ENCODE peak calls at places on chromosome 15, in six cellular contexts. P is lung, B is fibroblast of lung, H is ovary, G is WERI-Rb-1, D is pancreas. S is an unnamed sample.

GRCh38 chr15:95606551-95606950 is 723.9 kb upstream of the NR2F2 start:
- DNase-seq in P (no peak), B (no peak), H (no peak), G (no peak), D (no peak), S (no peak)

GRCh38 chr15:92902723-92903587 is 2.8 kb downstream of the CHD2 start:
- DNase-seq in P (no peak), B (peak; percentile 40), H (no peak), G (no peak), D (no peak), S (no peak)

GRCh38 chr15:94229591-94230365 is 1.6 kb upstream of the MCTP2 start:
- DNase-seq in P (no peak), B (no peak), H (no peak), G (no peak), D (no peak), S (no peak)

GRCh38 chr15:32723171-32723948 is 5.6 kb downstream of the GREM1 start:
- DNase-seq in P (no peak), B (no peak), H (no peak), G (no peak), D (no peak), S (no peak)

GRCh38 chr15:52527196-52527897 is 1.3 kb downstream of the MYO5A start:
- DNase-seq in P (no peak), B (no peak), H (no peak), G (no peak), D (no peak), S (no peak)

GRCh38 chr15:70243686-70244540 is 146.2 kb upstream of the TLE3 start:
- DNase-seq in P (no peak), B (no peak), H (no peak), G (no peak), D (no peak), S (no peak)

GRCh38 chr15:75049392-75049791 is 26.0 kb downstream of the PPCDC start:
- DNase-seq in P (peak; percentile 73), B (peak; percentile 86), H (peak; percentile 88), G (no peak), D (peak; percentile 85), S (no peak)

GRCh38 chr15:85545757-85546156 is 165.4 kb downstream of the AKAP13 start:
- DNase-seq in P (no peak), B (no peak), H (no peak), G (no peak), D (no peak), S (no peak)

GRCh38 chr15:84748274-84749110 is at the start of gene ZNF592:
- DNase-seq in P (peak; percentile 86), B (peak; percentile 73), H (peak; percentile 91), G (peak; percentile 76), D (peak; percentile 85), S (peak; percentile 93)

GRCh38 chr15:76347507-76348055 is 11.0 kb downstream of the ISL2 start:
- DNase-seq in P (no peak), B (no peak), H (no peak), G (peak; percentile 55), D (no peak), S (peak; percentile 23)

GRCh38 chr15:94168250-94168649 is 63.1 kb upstream of the MCTP2 start:
- DNase-seq in P (no peak), B (no peak), H (no peak), G (no peak), D (no peak), S (peak; percentile 49)

GRCh38 chr15:48040166-48040817 is 80.5 kb upstream of the SLC24A5 start:
- DNase-seq in P (no peak), B (peak; percentile 44), H (no peak), G (peak; percentile 40), D (no peak), S (no peak)

GRCh38 chr15:79680721-79681120 is 216.1 kb downstream of the MTHFS start:
- DNase-seq in P (no peak), B (peak; percentile 20), H (no peak), G (no peak), D (no peak), S (peak; percentile 14)

GRCh38 chr15:91632176-91632575 is 221.3 kb upstream of the SLCO3A1 start:
- DNase-seq in P (no peak), B (no peak), H (no peak), G (no peak), D (no peak), S (no peak)

GRCh38 chr15:59174846-59175831 is 31.5 kb upstream of the LDHAL6B start:
- DNase-seq in P (peak; percentile 37), B (peak; percentile 82), H (peak; percentile 38), G (peak; percentile 68), D (no peak), S (peak; percentile 80)

GRCh38 chr15:63605816-63606215 is 8.6 kb downstream of the FBXL22 start:
- DNase-seq in P (no peak), B (no peak), H (no peak), G (no peak), D (no peak), S (no peak)

GRCh38 chr15:72354496-72354895 is 21.3 kb downstream of the HEXA start:
- DNase-seq in P (no peak), B (no peak), H (no peak), G (no peak), D (no peak), S (no peak)

GRCh38 chr15:78810003-78810376 is 1.3 kb downstream of the ADAMTS7 start:
- DNase-seq in P (no peak), B (no peak), H (no peak), G (no peak), D (no peak), S (no peak)

GRCh38 chr15:51094606-51095569 is at the start of gene TNFAIP8L3:
- DNase-seq in P (peak; percentile 32), B (peak; percentile 36), H (peak; percentile 77), G (peak; percentile 31), D (no peak), S (peak; percentile 88)

GRCh38 chr15:51004103-51004536 is 90.6 kb downstream of the TNFAIP8L3 start:
- DNase-seq in P (peak; percentile 32), B (peak; percentile 14), H (no peak), G (no peak), D (no peak), S (no peak)

GRCh38 chr15:101043011-101043410 is 123.9 kb downstream of the LRRK1 start:
- DNase-seq in P (no peak), B (no peak), H (peak; percentile 26), G (peak; percentile 2), D (peak; percentile 8), S (peak; percentile 66)

GRCh38 chr15:96312641-96313335 is 17.7 kb upstream of the NR2F2 start:
- DNase-seq in P (no peak), B (no peak), H (no peak), G (no peak), D (no peak), S (no peak)

DNA sequence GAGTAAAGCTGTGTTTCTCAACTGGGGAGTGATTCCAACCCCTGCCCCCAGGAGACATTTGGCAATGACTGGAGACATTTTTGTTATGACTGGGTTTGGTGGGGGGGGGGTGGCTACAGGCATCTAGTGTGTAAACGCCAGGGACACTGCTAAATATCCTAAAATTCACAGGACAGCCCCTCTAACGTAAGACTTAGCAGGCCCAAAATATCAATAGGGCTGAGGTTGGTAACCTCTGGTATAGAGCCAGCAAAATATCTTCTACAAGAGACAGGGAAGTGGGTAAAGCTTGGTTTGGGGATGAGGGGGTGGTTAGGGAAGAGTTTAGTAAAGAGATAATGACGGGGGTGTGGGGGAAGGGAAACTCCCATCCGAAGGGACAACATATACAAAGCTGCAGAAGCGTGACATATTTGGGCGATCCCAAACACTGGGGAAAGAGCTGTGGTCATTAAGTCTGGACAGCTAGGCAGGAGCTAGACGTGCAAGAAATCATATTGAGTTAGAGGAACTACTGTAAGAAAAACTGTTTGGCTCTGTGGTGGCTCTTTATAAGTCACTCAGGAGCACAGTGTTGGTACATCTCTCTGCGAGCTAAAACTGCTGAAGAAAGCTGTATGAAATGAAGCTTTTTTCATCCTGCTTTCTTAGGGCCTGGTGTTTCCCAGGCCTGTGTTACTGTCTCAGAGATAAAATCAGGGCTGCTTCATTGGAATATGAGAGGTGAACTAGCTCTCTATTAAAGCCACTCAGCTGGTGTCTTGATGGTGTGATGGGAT is 657 bp upstream of the TRIM69 start:
- DNase-seq in P (no peak), B (peak; percentile 17), H (peak; percentile 77), G (no peak), D (no peak), S (no peak)
- H3K36me3 ChIP-seq in P (no peaks in the 10 kb centered on the region), B (no peaks in the 10 kb centered on the region), H (no peaks in the 10 kb centered on the region), G (no peaks in the 10 kb centered on the region), D (no peaks in the 10 kb centered on the region), S (no peaks in the 10 kb centered on the region)

DNA sequence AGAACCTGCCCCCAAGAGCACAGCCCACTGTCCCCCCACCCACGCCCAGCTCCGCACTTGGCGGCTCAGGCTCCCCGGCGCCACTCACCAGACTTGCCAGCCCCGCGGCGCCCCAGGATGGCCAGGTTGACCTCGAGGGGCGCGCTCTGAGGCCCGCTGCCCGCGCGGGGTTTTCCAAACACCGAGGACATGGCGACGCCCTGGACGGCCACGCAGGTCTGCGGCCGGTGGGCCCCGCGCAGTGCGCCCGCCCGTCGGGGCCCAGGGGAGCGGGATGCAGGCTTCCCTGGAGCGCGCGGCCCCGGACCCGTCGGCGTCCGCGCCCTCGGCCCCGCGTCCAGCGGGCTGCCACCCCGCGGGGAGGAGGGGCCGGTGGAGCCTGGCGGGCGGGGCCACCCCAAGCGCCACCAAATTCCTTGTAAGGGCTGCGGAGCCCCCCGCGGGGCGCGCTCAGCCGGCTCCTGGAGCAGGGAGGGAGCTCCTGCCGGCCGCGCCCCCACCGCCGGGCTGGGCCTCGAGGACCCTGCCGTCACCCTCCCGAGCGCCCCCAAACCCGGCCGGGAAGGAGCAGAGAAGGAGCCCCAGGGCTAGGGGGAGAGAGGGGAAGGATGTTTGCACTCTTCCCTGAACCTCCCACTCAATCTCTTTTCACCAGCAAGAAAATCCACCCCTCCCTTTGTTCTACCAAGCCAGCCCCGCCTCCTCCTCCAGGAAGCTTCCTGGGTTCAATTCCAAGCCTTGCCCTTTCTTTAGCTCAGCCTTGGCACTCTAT is at the start of gene RASL12:
- DNase-seq in P (no peak), B (peak; percentile 34), H (peak; percentile 71), G (no peak), D (no peak), S (peak; percentile 95)
- H3K4me3 ChIP-seq in P (peak within 1 kb of the TSS; percentile 28), B (peak within 1 kb of the TSS; percentile 80), H (peak within 1 kb of the TSS; percentile 59), G (no peak within 1 kb of the TSS), D (no peak within 1 kb of the TSS), S (peak within 1 kb of the TSS; percentile 73)

DNA sequence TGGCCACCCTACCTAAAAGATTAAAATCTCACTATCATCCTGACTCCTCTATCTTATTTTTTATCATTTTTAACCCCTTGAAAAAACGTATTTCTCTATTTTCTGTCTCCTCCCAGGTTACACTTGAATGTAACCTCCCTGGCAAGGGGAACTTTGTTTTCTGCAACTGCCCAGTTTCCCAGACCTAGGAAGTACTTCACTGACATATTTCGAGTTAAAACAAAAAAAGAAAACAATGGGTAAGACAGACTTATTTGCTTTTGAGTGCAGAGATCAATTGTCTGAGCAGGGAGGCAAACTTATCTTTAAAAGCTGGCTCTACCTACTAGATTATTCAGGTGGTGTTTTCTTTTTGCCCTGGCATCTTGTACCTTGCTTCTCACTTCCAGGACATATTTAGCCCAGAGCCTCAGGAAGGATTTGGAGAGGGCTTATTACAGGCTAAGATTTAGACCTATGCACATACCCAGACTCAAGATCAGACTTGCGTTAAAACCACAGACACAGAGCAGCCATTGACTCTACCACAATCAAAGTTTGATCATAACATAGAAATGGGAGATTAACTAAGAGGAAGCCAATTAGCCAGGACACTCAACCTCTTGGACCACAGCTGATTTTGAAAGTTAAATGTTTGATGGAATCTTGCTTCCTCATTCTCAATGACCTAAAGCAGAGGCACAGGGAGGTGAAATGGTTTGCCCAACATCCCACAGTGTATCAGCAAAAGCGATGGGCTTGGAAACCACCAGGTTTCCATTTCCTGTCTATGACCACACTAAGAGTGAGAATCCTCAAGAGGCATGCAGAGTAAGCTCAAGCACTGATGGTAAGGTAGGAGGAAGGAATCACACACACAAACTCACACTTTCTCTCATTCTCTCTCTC is 169.5 kb upstream of the THBS1 start:
- DNase-seq in P (no peak), B (no peak), H (no peak), G (no peak), D (no peak), S (no peak)
- H3K36me3 ChIP-seq in P (no peaks in the 10 kb centered on the region), B (no peaks in the 10 kb centered on the region), H (no peaks in the 10 kb centered on the region), G (no peaks in the 10 kb centered on the region), D (no peaks in the 10 kb centered on the region), S (no peaks in the 10 kb centered on the region)

GRCh38 chr15:66702770-66703539 is 919 bp downstream of the SMAD6 start:
- DNase-seq in P (no peak), B (no peak), H (peak; percentile 60), G (no peak), D (peak; percentile 51), S (peak; percentile 75)
- H3K4me3 ChIP-seq in P (peak overlapping the region; percentile 81), B (peak overlapping the region; percentile 90), H (peak overlapping the region; percentile 54), G (peak overlapping the region; percentile 65), D (peak overlapping the region; percentile 67), S (peak overlapping the region; percentile 85)

S was measured in H7.